ENCODE peak calls at places on chromosome 15, in five cellular contexts. Y is transverse colon, B is stomach, N is IMR-90, E is suprapubic skin. A is an unnamed sample. For H3K9me3, the result is how much of the 10 kb centered on the place peaks cover.

GRCh38 chr15:84727429-84727828 is 11.5 kb upstream of the SEC11A start:
- DNase-seq in E (no peak), N (peak), B (no peak), Y (no peak), A (no peak)

GRCh38 chr15:87579537-87579936 is 677.0 kb downstream of the NTRK3 start:
- DNase-seq in N (no peak), E (no peak), B (no peak), Y (no peak), A (no peak)

GRCh38 chr15:63905131-63905530 is 71.4 kb upstream of the HERC1 start:
- DNase-seq in B (no peak), Y (no peak), N (no peak), E (no peak), A (peak)

GRCh38 chr15:75542386-75542797 is 36.7 kb downstream of the PTPN9 start:
- DNase-seq in B (no peak), Y (no peak), N (no peak), E (no peak), A (no peak)

GRCh38 chr15:65887565-65887964 is 18.3 kb downstream of the RAB11A start:
- DNase-seq in N (no peak), B (no peak), E (no peak), Y (no peak), A (no peak)

GRCh38 chr15:70563561-70564095 is 199.7 kb downstream of the UACA start:
- DNase-seq in B (peak), Y (no peak), E (no peak), N (no peak), A (peak)

GRCh38 chr15:67967871-67968423 is 86.2 kb upstream of the PIAS1 start:
- DNase-seq in Y (peak), E (peak), B (peak), N (peak), A (peak)

GRCh38 chr15:66900586-66901310 is 164.7 kb upstream of the SMAD3 start:
- DNase-seq in N (no peak), B (no peak), Y (no peak), E (no peak), A (no peak)

GRCh38 chr15:57323806-57324589 is 52.3 kb upstream of the CGNL1 start:
- DNase-seq in N (peak), B (no peak), E (no peak), Y (peak), A (no peak)

GRCh38 chr15:71329509-71330260 is 214.4 kb downstream of the THSD4 start:
- DNase-seq in B (no peak), N (peak), E (no peak), Y (peak), A (no peak)

GRCh38 chr15:64107337-64107736 is 11.6 kb downstream of the SNX1 start:
- DNase-seq in N (no peak), Y (no peak), B (no peak), E (no peak), A (no peak)

GRCh38 chr15:64651573-64652260 is 123.7 kb downstream of the RBPMS2 start:
- DNase-seq in N (peak), B (no peak), E (no peak), Y (no peak), A (no peak)

GRCh38 chr15:36403351-36403750 is 176.1 kb upstream of the CDIN1 start:
- DNase-seq in E (no peak), Y (no peak), B (no peak), N (no peak), A (no peak)

GRCh38 chr15:78314181-78314581 is 14.8 kb upstream of the SKIC8 start:
- DNase-seq in B (no peak), E (no peak), Y (no peak), N (no peak), A (no peak)

GRCh38 chr15:64597469-64597806 is 137.1 kb downstream of the ZNF609 start:
- DNase-seq in E (no peak), Y (no peak), B (no peak), N (no peak), A (no peak)

GRCh38 chr15:55800216-55800615 is 57.3 kb upstream of the PRTG start:
- DNase-seq in N (no peak), Y (no peak), B (no peak), E (no peak), A (no peak)

GRCh38 chr15:55799287-55800212 is 56.6 kb upstream of the PRTG start:
- DNase-seq in N (peak), E (no peak), B (peak), Y (peak), A (no peak)

DNA sequence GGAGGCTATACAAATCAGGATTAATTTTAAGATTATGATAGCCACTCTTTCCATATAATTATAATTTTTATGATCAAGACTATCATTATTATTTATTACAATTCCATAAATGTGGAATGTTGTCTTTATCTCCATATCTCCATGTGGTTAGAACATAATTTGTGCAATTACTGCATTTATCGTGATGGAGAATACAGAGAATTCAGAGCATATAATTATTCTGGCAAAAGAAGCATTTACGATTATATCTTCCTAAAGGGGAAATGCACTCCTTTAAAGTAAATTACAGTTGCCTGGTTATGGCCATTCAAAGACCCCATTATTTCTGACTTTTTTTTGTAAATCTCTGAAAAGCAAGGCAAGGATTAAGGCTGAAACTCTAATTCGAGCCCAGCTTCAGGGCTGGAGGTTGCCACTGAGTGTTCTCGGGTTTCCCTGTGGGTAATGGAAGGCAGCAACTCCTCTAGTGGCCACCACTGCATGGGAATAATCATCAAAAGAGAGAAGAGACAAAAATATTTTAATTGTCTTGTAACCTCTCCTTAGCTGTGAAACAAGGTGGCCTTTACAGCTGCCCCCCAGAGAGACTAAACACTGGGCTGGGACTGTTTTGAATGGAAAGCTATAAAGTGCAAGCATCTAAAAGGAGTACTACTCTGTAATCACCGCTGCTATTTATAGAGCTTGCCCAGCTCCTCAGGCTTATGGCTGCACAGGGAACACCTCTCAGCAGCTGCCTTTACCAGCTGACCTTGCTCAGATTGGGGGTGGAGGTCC is 59.8 kb upstream of the PRTG start:
- DNase-seq in N (no peak), Y (no peak), B (no peak), E (no peak), A (no peak)
- TF ChIP-seq CTCF in N (no peak), Y (no peak), B (no peak), E (no peak), A (no peak)

DNA sequence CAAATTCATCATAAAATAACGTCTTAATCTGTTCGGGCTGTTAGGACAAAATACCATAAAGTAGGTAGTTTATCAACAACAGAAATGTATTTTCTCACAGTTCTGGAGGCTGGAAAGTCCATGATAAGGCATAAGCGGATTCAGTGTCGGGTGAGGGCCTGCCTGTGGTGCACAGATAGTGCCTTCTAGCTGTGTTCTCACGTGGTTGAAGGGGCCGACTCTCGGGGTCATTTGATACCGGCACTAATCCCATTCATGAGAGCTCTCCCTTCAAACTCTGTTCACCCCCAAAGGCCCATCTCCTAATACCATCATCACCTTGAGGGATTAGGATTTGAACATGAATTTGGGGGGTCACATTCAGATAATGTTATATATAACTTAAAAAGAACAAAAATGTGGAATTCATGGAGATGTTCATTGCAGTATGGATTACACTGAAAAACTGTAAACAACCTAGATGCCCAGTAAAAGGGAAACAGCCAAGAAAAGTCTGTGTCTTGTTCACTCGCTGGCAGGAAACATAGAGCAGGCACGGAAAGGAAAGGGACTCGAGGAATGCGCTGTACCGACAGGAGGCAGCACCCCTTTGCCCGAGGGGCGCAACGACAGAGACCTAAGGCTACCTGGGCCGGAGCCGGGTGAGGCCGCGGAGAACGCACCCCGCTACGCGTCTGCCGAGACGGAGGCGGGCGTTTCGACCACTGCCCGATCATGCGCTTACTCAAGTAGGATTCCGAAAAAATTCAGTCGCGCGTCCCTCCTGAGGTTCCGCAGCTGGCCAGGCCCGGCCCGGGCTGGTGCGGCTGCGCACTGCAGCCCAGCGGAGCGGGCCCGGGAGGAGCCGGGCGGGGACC is 1.1 kb upstream of the MAN2A2 start:
- DNase-seq in E (peak), B (peak), Y (peak), N (peak), A (peak)
- TF ChIP-seq POLR2A in E (no peak), B (no peak), Y (peak), N (no peak), A (peak)

GRCh38 chr15:27532358-27532757 is 561.4 kb downstream of the GABRG3 start:
- DNase-seq in N (no peak), B (no peak), Y (no peak), E (no peak), A (no peak)

GRCh38 chr15:27541581-27541980 is 557.5 kb downstream of the OCA2 start:
- DNase-seq in B (no peak), N (no peak), Y (no peak), E (no peak), A (no peak)

GRCh38 chr15:27538325-27538724 is 560.8 kb downstream of the OCA2 start:
- DNase-seq in B (no peak), N (no peak), Y (no peak), E (no peak), A (no peak)

GRCh38 chr15:27530994-27531393 is 560.0 kb downstream of the GABRG3 start:
- DNase-seq in B (no peak), Y (no peak), E (no peak), N (no peak), A (no peak)

DNA sequence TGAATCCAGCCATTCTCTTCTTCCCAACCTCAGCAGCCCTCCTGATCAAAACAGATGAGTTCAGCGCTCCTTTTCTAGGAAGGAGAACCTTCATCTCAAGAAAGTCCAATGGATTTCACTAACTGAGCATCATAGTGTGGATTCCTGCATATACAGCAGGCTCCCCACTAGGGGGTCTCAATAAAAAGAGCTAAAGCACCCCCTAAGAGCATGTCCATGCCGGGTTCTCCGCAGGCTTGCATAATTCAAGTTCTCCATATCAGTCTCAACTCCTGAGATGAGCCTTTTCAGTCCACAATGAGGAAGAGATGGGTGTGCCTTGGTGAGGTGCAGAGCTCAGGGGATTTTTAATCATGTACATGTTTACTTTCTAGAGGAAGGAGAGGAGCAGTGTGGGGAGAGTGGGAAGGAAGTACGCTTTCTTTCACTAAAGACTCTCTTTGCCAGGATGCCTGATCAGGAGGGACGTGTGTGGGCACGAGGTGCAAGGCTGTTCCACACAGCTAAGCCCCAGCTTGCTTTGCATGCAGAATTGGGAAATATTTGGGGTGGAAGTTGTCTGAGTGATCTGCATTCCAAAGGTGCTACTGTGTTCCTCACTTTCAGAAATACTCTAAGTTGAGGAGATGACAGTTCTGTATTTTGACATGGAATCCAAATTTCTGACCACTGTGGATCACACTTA is 563.5 kb downstream of the OCA2 start:
- DNase-seq in Y (no peak), B (no peak), N (no peak), E (no peak), A (no peak)
- H3K9me3 ChIP-seq in Y (under half), B (under half), N (under half), E (under half), A (under half)

DNA sequence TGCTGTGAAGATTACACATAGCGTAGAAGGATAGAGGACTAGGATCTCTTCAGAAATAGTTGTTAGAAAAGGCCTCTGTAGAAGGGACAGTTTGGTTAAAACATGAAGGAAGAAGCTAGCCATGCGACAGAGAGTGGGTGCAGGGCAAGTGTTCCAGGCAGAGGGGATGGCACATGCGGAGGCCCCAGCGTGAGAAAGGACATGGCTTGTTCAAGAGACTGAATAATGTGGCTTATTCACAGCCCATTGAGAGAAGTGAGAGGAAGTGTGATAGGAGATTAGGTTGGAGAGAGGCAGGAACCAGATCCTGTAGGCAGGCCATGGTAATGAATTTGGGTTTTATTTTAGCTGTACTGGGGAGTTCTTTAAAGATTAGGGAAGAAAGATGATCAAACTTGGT is 56.4 kb downstream of the NEO1 start:
- DNase-seq in Y (no peak), E (no peak), N (no peak), B (no peak), A (no peak)
- TF ChIP-seq CTCF in Y (no peak), E (no peak), N (no peak), B (no peak), A (no peak)

DNA sequence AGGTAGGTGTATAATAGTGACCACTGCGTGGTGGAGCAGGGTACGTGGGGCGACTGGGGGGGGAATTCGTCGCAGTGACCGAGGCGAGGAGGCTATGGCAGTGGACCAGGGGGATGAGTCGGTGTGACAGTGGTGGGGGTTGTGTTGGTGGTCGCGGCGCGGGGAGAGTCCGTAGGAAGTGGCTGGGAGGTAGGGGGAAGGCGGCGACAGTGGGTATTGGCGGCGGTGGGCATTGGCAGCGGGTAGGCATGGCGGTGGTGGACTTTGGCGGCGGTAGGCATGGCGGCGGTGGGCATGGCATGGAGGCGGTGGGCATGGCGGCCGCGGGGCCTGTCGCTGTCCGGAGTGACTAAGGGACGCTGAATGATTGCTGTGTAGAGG is 752 bp downstream of the SNRPN start:
- DNase-seq in B (no peak), Y (no peak), E (peak), N (no peak), A (peak)
- TF ChIP-seq POLR2A in B (no peak), Y (no peak), E (no peak), N (no peak), A (no peak)

DNA sequence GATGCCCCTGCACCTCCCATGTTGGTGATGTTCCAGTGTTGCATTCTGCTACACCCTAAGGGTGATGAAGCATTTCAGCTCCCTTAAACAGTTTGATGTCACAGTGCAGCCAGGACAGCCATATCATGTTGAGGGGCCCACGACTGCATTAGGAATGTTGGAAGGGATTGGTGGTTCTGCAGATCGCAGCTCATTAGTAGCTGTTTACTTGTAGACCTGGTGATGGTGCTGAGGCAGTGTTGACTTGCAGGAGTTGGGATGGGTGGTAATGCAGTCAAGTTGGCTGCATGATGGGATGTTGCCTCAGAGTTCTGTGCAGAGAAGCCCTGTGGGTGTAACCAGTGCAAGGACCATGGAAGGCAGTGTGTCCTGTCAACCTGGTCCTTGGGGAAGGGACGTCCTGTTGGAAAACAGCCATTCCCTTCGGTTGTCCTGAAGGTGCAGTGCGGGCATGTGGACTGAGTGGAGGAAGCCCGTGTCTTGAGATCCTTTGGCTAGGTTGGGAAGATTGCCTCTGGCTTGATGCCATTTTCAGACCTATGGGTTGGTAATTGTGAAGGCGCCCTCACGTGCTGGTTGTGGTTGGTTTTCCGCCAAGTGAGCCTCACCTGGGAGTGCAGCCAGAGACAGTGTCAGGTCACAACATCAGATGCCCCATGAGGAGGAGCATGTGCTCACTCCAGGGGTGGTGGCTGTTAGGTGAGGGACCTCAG is 100.7 kb downstream of the SNRPN start:
- DNase-seq in Y (no peak), B (peak), N (no peak), E (no peak), A (peak)
- H3K9me3 ChIP-seq in Y (half or more), B (half or more), N (half or more), E (half or more), A (under half)

DNA sequence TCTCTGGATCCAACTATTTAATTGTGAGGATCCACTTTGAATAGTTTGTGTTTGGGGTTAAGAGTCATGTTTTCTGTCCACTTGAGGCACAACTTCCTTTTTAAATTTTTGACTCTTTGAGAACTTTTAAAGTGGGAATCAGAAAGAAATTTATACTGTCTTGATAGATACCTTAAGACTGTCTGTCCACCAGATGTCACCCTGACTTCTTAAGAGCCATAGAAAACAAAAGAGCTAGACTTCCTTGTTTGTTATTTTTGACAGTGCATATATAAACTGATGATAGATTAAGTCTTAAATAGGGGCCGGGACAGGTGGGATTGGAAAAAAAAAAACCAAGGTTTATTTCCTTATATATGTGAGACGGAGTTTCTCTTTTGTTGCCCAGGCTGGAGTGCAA is 52.1 kb upstream of the WDR72 start:
- DNase-seq in B (no peak), N (no peak), E (no peak), Y (no peak), A (no peak)
- TF ChIP-seq CTCF in B (no peak), N (no peak), E (no peak), Y (peak), A (peak)

GRCh38 chr15:39587910-39588530 is 7.1 kb downstream of the THBS1 start:
- DNase-seq in E (no peak), B (no peak), N (peak), Y (peak), A (peak)
- TF ChIP-seq POLR2A in E (no peak), B (no peak), N (peak), Y (no peak), A (no peak)

DNA sequence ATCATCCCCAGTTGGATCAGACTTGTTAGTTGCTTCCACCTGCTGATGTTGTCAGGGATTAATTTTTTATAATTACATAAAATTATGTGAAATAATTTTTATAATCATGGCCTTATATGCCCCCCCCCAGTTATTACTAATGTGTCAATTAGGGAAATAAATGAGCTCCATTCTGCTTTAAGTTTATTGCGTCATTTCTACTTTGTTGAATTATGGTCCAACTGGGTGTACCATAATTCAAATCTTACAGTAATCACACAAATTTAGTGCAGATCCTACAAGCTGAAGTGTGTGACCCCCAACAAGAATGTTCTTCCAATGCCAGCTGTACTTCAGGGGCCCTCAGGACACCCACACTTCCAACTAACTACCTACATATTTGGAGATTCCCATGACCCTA is 7.5 kb upstream of the NDN start:
- DNase-seq in E (no peak), B (no peak), Y (no peak), N (no peak), A (no peak)
- H3K9me3 ChIP-seq in E (under half), B (under half), Y (under half), N (under half), A (under half)